ENCODE peak calls at places on chromosomes 1 and 21, in five cellular contexts. B is epithelial cell of proximal tubule, H is SK-N-SH, E is A549, P is fibroblast of mammary gland. Z is an unnamed sample.

GRCh38 chr1:118982281-118982680 is 5.9 kb downstream of the TBX15 start:
- DNase-seq in P (no peak), E (no peak), B (no peak), H (peak), Z (no peak)

GRCh38 chr1:11886986-11887665 is 28.4 kb upstream of the NPPB start:
- DNase-seq in E (no peak), H (no peak), B (no peak), P (no peak), Z (no peak)

GRCh38 chr1:11501491-11501897 is 22.5 kb downstream of the DISP3 start:
- DNase-seq in E (no peak), H (no peak), P (peak), B (no peak), Z (peak)

GRCh38 chr21:45326169-45326833 is 38.6 kb upstream of the POFUT2 start:
- DNase-seq in E (no peak), B (no peak), H (peak), P (peak), Z (no peak)

GRCh38 chr1:40389871-40390560 is 16.5 kb downstream of the SMAP2 start:
- DNase-seq in H (no peak), E (peak), B (peak), P (peak), Z (peak)

GRCh38 chr1:115685029-115685705 is 43.4 kb downstream of the VANGL1 start:
- DNase-seq in P (no peak), H (no peak), B (no peak), E (no peak), Z (no peak)

GRCh38 chr1:15038232-15039016 is 115.1 kb upstream of the TMEM51 start:
- DNase-seq in P (peak), B (no peak), H (peak), E (peak), Z (peak)

GRCh38 chr1:64320470-64320869 is 117.0 kb downstream of the UBE2U start:
- DNase-seq in B (no peak), H (no peak), E (peak), P (peak), Z (peak)

GRCh38 chr1:38106726-38107125 is 60.1 kb upstream of the POU3F1 start:
- DNase-seq in E (no peak), B (no peak), P (no peak), H (no peak), Z (no peak)

GRCh38 chr1:208084220-208084619 is 160.0 kb downstream of the PLXNA2 start:
- DNase-seq in P (no peak), E (no peak), B (no peak), H (no peak), Z (no peak)

GRCh38 chr1:32400876-32401631 is 6.8 kb upstream of the BSDC1 start:
- DNase-seq in E (peak), P (peak), H (peak), B (no peak), Z (peak)

GRCh38 chr1:68140536-68140935 is 90.1 kb upstream of the DIRAS3 start:
- DNase-seq in B (no peak), E (no peak), H (no peak), P (no peak), Z (no peak)

GRCh38 chr1:153805929-153806750 is 30.9 kb downstream of the SLC27A3 start:
- DNase-seq in E (no peak), B (no peak), P (no peak), H (no peak), Z (peak)

GRCh38 chr1:61782771-61783170 is 40.5 kb downstream of the PATJ start:
- DNase-seq in E (no peak), H (no peak), P (no peak), B (no peak), Z (no peak)

GRCh38 chr1:241485554-241485992 is 34.0 kb downstream of the FH start:
- DNase-seq in B (no peak), P (peak), H (peak), E (peak), Z (no peak)

GRCh38 chr21:42939581-42940413 is 14.4 kb upstream of the ERVH48-1 start:
- DNase-seq in H (no peak), P (peak), E (peak), B (peak), Z (no peak)

GRCh38 chr1:156412653-156413309 is 43.8 kb downstream of the RHBG start:
- DNase-seq in B (no peak), H (no peak), P (no peak), E (no peak), Z (no peak)

GRCh38 chr1:40630488-40631223 is 34.8 kb downstream of the RIMS3 start:
- DNase-seq in P (peak), B (no peak), H (peak), E (peak), Z (peak)

GRCh38 chr1:59007429-59007819 is 223.6 kb upstream of the JUN start:
- DNase-seq in H (no peak), P (peak), E (no peak), B (no peak), Z (no peak)
- TF ChIP-seq CTCF in H (no peak), P (no peak), E (no peak), B (no peak), Z (no peak)

DNA sequence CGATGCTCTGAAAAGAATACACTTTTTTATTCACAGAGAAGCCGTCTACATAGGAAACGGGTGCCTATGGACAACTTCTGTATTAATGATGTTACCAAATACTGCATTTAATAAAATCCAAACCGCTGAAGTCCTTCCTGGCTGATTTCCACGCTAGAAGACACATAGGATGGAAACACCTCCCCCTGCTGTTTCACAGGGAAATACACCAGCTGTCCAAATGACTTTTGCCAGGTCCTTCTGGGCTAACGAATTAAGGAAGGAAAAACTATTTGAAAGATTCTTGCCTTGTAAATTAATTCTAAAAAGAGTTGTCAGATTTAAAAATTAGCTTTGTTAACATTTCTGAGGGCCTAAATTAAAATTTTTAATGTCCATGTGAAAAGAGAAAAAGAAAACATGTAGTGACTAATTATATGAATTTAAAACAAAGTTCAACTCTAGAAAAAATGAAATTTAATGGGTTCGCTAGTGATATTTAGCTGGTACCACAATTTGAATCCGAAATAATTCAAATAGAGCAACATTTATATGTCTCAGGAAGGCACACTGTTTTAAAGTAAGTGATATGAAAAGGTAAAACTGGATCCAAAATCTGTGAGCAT is 146.0 kb downstream of the RERE start:
- DNase-seq in B (no peak), H (peak), P (peak), E (peak), Z (peak)
- TF ChIP-seq CTCF in B (peak), H (peak), P (peak), E (peak), Z (peak)

GRCh38 chr1:62912028-62912638 is 128.2 kb downstream of the ATG4C start:
- DNase-seq in E (peak), H (peak), P (peak), B (no peak), Z (peak)
- TF ChIP-seq CTCF in E (peak), H (peak), P (peak), B (peak), Z (peak)

GRCh38 chr21:28834335-28835238 is 158.1 kb downstream of the LTN1 start:
- DNase-seq in P (no peak), B (no peak), E (no peak), H (no peak), Z (no peak)
- TF ChIP-seq CTCF in P (no peak), B (no peak), E (no peak), H (no peak), Z (no peak)

GRCh38 chr1:221272940-221273339 is 393.7 kb downstream of the HLX start:
- DNase-seq in H (no peak), P (no peak), B (no peak), E (peak), Z (peak)
- TF ChIP-seq CTCF in H (peak), P (peak), B (peak), E (no peak), Z (peak)